ENCODE peak calls at places on chromosomes 5 and 9, in ten cellular contexts. J, K, D, Z, M, S, H, Y, F and O are unnamed samples.

GRCh38 chr5:4295663-4296339 is 700.2 kb downstream of the IRX1 start:
- DNase-seq in J (peak; percentile 7), K (no peak), D (no peak), Z (no peak), M (no peak), S (no peak), H (peak; percentile 13), Y (no peak), F (no peak), O (no peak)

GRCh38 chr9:2859776-2860379 is 16.0 kb upstream of the PUM3 start:
- DNase-seq in J (peak; percentile 70), K (peak; percentile 37), D (peak; percentile 29), Z (peak; percentile 65), M (peak; percentile 40), S (no peak), H (peak; percentile 39), Y (no peak), F (no peak), O (peak; percentile 83)

GRCh38 chr5:127746756-127747155 is 43.6 kb downstream of the CCDC192 start:
- DNase-seq in J (no peak), K (no peak), D (no peak), Z (no peak), M (no peak), S (no peak), H (no peak), Y (no peak), F (no peak), O (no peak)

GRCh38 chr9:112751059-112751795 is 667 bp downstream of the SNX30 start:
- DNase-seq in J (peak; percentile 35), K (peak; percentile 35), D (peak; percentile 40), Z (peak; percentile 46), M (no peak), S (peak; percentile 37), H (peak; percentile 25), Y (peak; percentile 61), F (peak; percentile 61), O (peak; percentile 93)

GRCh38 chr5:89337-90286 is 2.4 kb upstream of the PLEKHG4B start:
- DNase-seq in J (no peak), K (no peak), D (no peak), Z (no peak), M (no peak), S (no peak), H (no peak), Y (no peak), F (no peak), O (no peak)

GRCh38 chr9:93288341-93288740 is 104.4 kb downstream of the WNK2 start:
- DNase-seq in J (no peak), K (no peak), D (no peak), Z (peak; percentile 17), M (no peak), S (no peak), H (no peak), Y (peak; percentile 11), F (no peak), O (peak; percentile 90)

GRCh38 chr9:20561542-20561941 is 60.8 kb downstream of the MLLT3 start:
- DNase-seq in J (no peak), K (no peak), D (no peak), Z (no peak), M (no peak), S (no peak), H (no peak), Y (no peak), F (no peak), O (peak; percentile 34)

GRCh38 chr5:133369161-133369783 is 243.1 kb downstream of the FSTL4 start:
- DNase-seq in J (no peak), K (no peak), D (no peak), Z (no peak), M (no peak), S (no peak), H (no peak), Y (no peak), F (no peak), O (no peak)

GRCh38 chr5:170216262-170216864 is 16.4 kb upstream of the C5orf58 start:
- DNase-seq in J (no peak), K (no peak), D (no peak), Z (no peak), M (no peak), S (no peak), H (no peak), Y (no peak), F (no peak), O (no peak)

GRCh38 chr9:17721954-17722353 is 143.1 kb downstream of the SH3GL2 start:
- DNase-seq in J (no peak), K (no peak), D (no peak), Z (no peak), M (no peak), S (no peak), H (no peak), Y (no peak), F (no peak), O (no peak)

DNA sequence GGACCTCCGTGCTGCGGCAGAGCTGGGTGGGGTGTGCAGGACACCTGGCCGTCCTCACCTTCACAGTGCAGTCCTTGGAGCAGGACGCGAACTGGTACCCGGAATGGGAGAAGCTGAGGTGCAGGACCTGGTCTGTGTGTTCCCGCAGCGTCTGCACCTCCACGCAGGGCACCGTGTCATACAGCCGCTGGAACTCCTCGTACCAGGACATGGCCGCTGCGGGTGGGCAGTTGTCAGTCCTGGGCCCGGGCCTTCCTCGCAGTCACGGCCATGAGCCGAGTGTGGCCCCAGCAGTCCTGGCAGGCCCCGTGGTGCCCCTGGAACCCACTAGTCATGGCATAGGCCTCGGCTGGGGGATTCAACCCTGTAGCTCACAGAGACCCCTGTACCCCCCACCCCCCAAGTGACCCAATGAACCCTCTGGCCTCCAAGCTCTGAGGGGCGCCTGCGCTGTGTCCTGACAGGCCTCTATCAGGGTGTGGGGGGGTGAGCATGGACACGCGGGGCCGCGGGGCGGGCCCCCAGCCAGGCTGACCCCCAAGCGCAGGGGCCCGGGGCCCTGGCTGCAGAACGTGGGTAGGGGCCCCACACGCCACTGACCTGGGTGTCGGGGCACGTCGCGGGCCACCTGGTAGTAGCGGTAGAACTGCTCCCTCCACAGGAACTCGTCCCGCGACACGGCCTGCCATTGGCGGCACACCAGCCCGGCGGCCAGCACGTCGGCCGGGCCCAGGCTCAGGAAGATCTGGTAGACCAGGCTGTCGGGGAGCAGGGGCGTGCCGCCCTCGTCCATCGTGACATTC is 1.0 kb downstream of the FBXW5 start:
- DNase-seq in J (peak; percentile 40), K (no peak), D (no peak), Z (peak; percentile 50), M (no peak), S (no peak), H (no peak), Y (peak; percentile 79), F (no peak), O (no peak)
- TF ChIP-seq POLR2A in J (no peak), K (no peak), D (no peak), Z (no peak), M (no peak), S (no peak), H (no peak), Y (no peak), F (no peak), O (no peak)

GRCh38 chr5:64594601-64595518 is 89.0 kb downstream of the RGS7BP start:
- DNase-seq in J (no peak), K (no peak), D (no peak), Z (no peak), M (no peak), S (no peak), H (no peak), Y (no peak), F (no peak), O (no peak)

GRCh38 chr5:64595519-64595855 is 89.7 kb downstream of the RGS7BP start:
- DNase-seq in J (no peak), K (no peak), D (no peak), Z (no peak), M (no peak), S (no peak), H (no peak), Y (no peak), F (no peak), O (no peak)

GRCh38 chr5:64594025-64594424 is 88.2 kb downstream of the RGS7BP start:
- DNase-seq in J (no peak), K (no peak), D (no peak), Z (no peak), M (no peak), S (no peak), H (no peak), Y (no peak), F (no peak), O (no peak)

GRCh38 chr5:64587370-64587769 is 81.6 kb downstream of the RGS7BP start:
- DNase-seq in J (no peak), K (no peak), D (no peak), Z (no peak), M (no peak), S (no peak), H (no peak), Y (no peak), F (no peak), O (no peak)

GRCh38 chr5:64592942-64593341 is 87.1 kb downstream of the RGS7BP start:
- DNase-seq in J (no peak), K (no peak), D (no peak), Z (no peak), M (no peak), S (no peak), H (no peak), Y (no peak), F (no peak), O (no peak)
- TF ChIP-seq POLR2A in J (no peak), K (no peak), D (no peak), Z (no peak), M (no peak), S (no peak), H (no peak), Y (no peak), F (no peak), O (no peak)

DNA sequence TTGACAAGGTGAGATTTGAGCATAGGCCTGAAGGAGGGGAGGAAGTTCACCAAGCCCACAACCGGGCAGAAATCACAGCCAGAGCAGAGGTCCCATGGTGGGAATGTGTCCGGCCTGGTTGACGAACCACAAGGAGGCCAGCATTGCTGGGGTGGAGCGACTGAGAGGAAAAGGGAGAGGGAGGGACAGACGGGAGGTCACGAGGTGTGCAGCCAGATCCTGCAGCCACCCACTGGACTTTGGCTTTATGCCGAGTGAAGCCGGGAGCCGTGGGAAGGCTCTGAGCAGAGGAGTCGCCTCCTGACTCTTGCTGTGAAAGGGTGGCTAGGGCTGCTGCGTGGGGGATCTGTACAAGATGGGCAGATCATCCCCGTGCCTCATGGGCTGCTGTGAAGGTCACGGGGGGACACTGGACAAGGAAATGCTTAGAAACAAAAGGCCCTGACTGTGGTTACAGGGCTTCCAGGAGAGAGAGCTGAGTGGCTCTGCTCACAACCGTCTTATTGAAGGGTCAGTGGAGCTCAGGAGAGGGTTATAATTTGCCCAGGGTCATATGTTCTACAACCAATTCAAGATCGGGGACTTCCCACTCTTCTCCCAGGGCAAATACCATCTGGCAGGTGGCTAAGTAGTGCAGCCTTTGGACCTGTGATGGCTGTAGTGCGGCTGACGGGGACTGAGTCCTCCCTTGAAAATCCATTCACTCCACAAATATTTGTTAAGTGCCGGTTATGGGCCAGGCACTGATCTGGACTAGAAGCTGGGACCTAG is 15.6 kb upstream of the CD74 start:
- DNase-seq in J (peak; percentile 75), K (peak; percentile 60), D (peak; percentile 81), Z (peak; percentile 82), M (peak; percentile 23), S (no peak), H (no peak), Y (no peak), F (peak; percentile 59), O (no peak)
- TF ChIP-seq POLR2A in J (peak; percentile 6), K (no peak), D (no peak), Z (no peak), M (no peak), S (no peak), H (no peak), Y (no peak), F (no peak), O (no peak)

GRCh38 chr5:177131711-177132503 is 1.7 kb upstream of the NSD1 start:
- DNase-seq in J (peak; percentile 37), K (peak; percentile 36), D (no peak), Z (peak; percentile 28), M (no peak), S (no peak), H (no peak), Y (no peak), F (peak; percentile 50), O (no peak)
- TF ChIP-seq POLR2A in J (peak; percentile 8), K (no peak), D (no peak), Z (no peak), M (no peak), S (no peak), H (peak; percentile 78), Y (no peak), F (no peak), O (no peak)